ENCODE peak calls at places on chromosomes 7 and 10, in six cellular contexts. A is K562, K is HEK293T, P is HepG2, D is IMR-90, L is GM12878. S is an unnamed sample.
A peak's percentile ranks its signal among the peaks of the same experiment; 100 is the strongest.

GRCh38 chr7:13651167-13651566 is 338.3 kb downstream of the ETV1 start:
- DNase-seq in P (no peak), D (peak; percentile 7), L (no peak), A (no peak), K (no peak), S (no peak)

GRCh38 chr10:17062493-17063487 is 66.8 kb downstream of the CUBN start:
- DNase-seq in A (peak; percentile 15), K (no peak), P (peak; percentile 76), L (no peak), D (peak; percentile 88), S (peak; percentile 83)

GRCh38 chr7:142478479-142479220 is 220.8 kb upstream of the PRSS58 start:
- DNase-seq in A (peak; percentile 70), K (peak; percentile 36), D (peak; percentile 64), P (peak; percentile 17), L (no peak), S (peak; percentile 12)

GRCh38 chr10:60508831-60509230 is 119.2 kb upstream of the ANK3 start:
- DNase-seq in D (no peak), K (no peak), A (no peak), L (no peak), P (no peak), S (no peak)

GRCh38 chr10:94199565-94199964 is 163.2 kb downstream of the NOC3L start:
- DNase-seq in P (no peak), K (no peak), A (no peak), D (no peak), L (no peak), S (no peak)

GRCh38 chr10:78356291-78356915 is 322.7 kb downstream of the RPS24 start:
- DNase-seq in D (no peak), P (no peak), K (no peak), A (no peak), L (no peak), S (no peak)

GRCh38 chr10:127979566-127979965 is 72.7 kb downstream of the PTPRE start:
- DNase-seq in A (no peak), P (no peak), K (no peak), D (no peak), L (no peak), S (no peak)

GRCh38 chr10:47175181-47176080 is 124.6 kb upstream of the GDF10 start:
- DNase-seq in D (no peak), K (no peak), P (no peak), A (no peak), L (no peak), S (no peak)

GRCh38 chr10:114724295-114724694 is 66.2 kb upstream of the ABLIM1 start:
- DNase-seq in K (no peak), D (no peak), P (no peak), A (no peak), L (no peak), S (no peak)

GRCh38 chr10:132062181-132062515 is 3.6 kb upstream of the JAKMIP3 start:
- DNase-seq in P (no peak), D (no peak), L (no peak), K (no peak), A (no peak), S (no peak)

GRCh38 chr10:108360187-108360586 is 1195.7 kb upstream of the SORCS1 start:
- DNase-seq in P (no peak), D (peak; percentile 2), A (no peak), L (no peak), K (no peak), S (no peak)

GRCh38 chr10:117480097-117480496 is 62.4 kb upstream of the EMX2 start:
- DNase-seq in K (no peak), D (no peak), L (no peak), A (no peak), P (no peak), S (no peak)

GRCh38 chr7:78311176-78311575 is 512.6 kb downstream of the PHTF2 start:
- DNase-seq in A (no peak), K (no peak), D (no peak), P (no peak), L (no peak), S (no peak)

GRCh38 chr10:12181065-12181775 is 14.5 kb downstream of the NUDT5 start:
- DNase-seq in P (no peak), A (no peak), K (no peak), L (peak; percentile 31), D (no peak), S (no peak)

GRCh38 chr7:106116162-106116704 is 4.1 kb upstream of the SYPL1 start:
- DNase-seq in K (no peak), P (no peak), D (no peak), A (no peak), L (no peak), S (no peak)

DNA sequence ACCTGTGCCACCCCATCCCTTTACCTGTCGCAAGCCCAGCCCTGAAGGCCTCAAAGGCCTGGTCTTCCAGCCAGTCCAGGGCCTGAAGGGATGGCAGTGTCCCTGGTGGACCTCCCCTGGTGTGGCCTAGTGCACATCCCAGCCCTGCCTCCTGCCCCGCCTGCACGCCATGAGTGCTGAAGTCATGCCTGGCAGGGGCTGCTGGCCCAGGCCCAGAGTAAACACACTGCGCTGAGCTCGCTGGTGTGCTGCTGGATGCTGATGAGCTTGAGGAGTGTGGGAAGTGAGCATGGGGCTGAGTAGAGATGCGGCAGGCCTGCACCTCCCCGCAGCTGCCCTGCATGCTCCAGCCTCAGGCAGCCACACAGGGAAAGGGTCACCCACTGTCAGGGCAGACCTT is 43.2 kb downstream of the HTRA1 start:
- DNase-seq in P (no peak), K (peak; percentile 45), A (no peak), D (peak; percentile 94), L (no peak), S (peak; percentile 35)
- TF ChIP-seq BHLHE40 in P (no peak), K (no peak), A (no peak), D (peak; percentile 58), L (no peak), S (no peak)

GRCh38 chr10:70680899-70681730 is 8.8 kb downstream of the ADAMTS14 start:
- DNase-seq in L (no peak), A (no peak), P (no peak), D (no peak), K (no peak), S (no peak)
- TF ChIP-seq BHLHE40 in L (no peak), A (no peak), P (no peak), D (no peak), K (no peak), S (no peak)

GRCh38 chr10:92627845-92628480 is 35.0 kb downstream of the KIF11 start:
- DNase-seq in L (no peak), K (peak; percentile 38), P (no peak), D (no peak), A (no peak), S (no peak)
- TF ChIP-seq BHLHE40 in L (no peak), K (no peak), P (no peak), D (no peak), A (no peak), S (no peak)

DNA sequence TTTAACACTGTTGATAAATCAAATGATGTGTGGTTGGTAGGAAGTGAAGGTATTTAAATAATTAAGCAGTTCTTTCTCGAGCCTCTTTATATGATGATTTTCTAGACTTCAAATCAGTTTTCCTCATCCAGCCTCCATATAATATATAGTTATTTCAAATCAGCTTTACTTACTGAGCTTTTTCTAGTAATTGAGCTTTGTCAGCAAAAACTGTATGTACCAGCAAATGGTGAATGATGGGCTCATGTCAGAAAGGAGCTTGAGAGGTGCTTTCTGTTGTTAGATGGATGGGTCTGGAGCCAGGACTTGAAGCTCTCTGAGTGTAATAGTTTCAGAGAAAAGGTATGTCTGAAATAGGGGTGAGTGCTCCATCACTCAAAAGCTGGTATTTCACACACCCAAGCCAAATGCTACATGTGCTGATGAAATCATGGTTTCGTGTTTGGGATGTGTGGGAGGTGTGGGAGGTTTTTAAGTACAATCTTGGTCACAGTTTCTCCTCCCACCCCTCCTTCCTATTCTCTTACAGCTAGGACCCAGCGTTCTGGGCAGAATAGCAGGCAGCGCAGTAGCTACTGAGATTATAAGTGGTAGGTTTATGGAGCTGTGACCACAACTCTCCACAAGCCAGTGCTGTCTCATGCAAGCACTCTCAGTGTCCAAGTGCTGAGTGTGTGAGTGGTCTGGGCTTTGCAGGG is 55.8 kb downstream of the LRMDA start:
- DNase-seq in P (no peak), A (no peak), D (no peak), K (no peak), L (peak; percentile 19), S (no peak)
- TF ChIP-seq BHLHE40 in P (no peak), A (no peak), D (no peak), K (no peak), L (peak; percentile 39), S (no peak)

DNA sequence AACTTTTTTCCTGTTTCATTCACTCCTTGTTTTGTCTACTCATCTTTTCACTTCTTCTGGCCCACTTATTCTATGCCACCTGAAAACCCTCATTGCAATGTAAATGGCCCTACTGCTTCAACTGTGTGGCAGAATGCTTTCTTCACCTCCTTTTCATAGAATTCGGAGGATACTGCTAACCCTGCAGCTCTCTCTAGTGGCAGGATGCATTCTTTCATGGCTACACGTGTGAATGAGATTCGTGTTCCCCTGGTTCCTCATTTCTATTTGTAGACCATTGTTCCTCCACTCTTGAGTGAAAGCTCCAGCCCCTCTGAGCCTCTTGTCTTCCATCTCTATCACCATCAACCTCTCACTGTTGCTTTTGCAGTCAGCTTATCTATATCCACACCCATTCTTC is 20.9 kb upstream of the CYP26C1 start:
- DNase-seq in A (peak; percentile 47), P (peak; percentile 31), D (peak; percentile 46), K (no peak), L (peak; percentile 16), S (no peak)
- TF ChIP-seq BHLHE40 in A (peak; percentile 31), P (no peak), D (no peak), K (no peak), L (no peak), S (no peak)